ENCODE peak calls at places on chromosomes 5 and 9, in ten cellular contexts. One of them, this sample, is unnamed. For H3K4me1 and H3K27me3, the result is how much of the 10 kb centered on the place peaks cover.

GRCh38 chr5:137496919-137497318 is 2.2 kb downstream of the SPOCK1 start:
- DNase-seq in neural progenitor cell: no peak
- DNase-seq in psoas muscle: no peak
- DNase-seq in ascending aorta: no peak
- DNase-seq in left ventricle myocardium inferior: no peak
- DNase-seq in fibroblast of lung: no peak
- DNase-seq in HCT116: no peak
- DNase-seq in stomach: no peak
- DNase-seq in endodermal cell: no peak
- DNase-seq in HepG2: no peak
- DNase-seq in this sample: no peak

GRCh38 chr5:125274938-125275759 is 528.7 kb upstream of the ZNF608 start:
- DNase-seq in endodermal cell: no peak
- DNase-seq in HepG2: no peak
- DNase-seq in left ventricle myocardium inferior: no peak
- DNase-seq in neural progenitor cell: no peak
- DNase-seq in ascending aorta: no peak
- DNase-seq in fibroblast of lung: peak
- DNase-seq in stomach: no peak
- DNase-seq in HCT116: no peak
- DNase-seq in psoas muscle: no peak
- DNase-seq in this sample: no peak

GRCh38 chr5:43225649-43226245 is 33.7 kb downstream of the NIM1K start:
- DNase-seq in endodermal cell: no peak
- DNase-seq in stomach: no peak
- DNase-seq in ascending aorta: no peak
- DNase-seq in neural progenitor cell: no peak
- DNase-seq in fibroblast of lung: no peak
- DNase-seq in HepG2: no peak
- DNase-seq in left ventricle myocardium inferior: no peak
- DNase-seq in HCT116: no peak
- DNase-seq in psoas muscle: no peak
- DNase-seq in this sample: no peak

GRCh38 chr5:72244862-72245371 is 75.1 kb downstream of the MRPS27 start:
- DNase-seq in neural progenitor cell: peak
- DNase-seq in fibroblast of lung: peak
- DNase-seq in left ventricle myocardium inferior: no peak
- DNase-seq in endodermal cell: peak
- DNase-seq in HepG2: peak
- DNase-seq in HCT116: peak
- DNase-seq in ascending aorta: no peak
- DNase-seq in psoas muscle: no peak
- DNase-seq in stomach: no peak
- DNase-seq in this sample: no peak

GRCh38 chr9:99090366-99091130 is 14.4 kb upstream of the TGFBR1 start:
- DNase-seq in HepG2: no peak
- DNase-seq in ascending aorta: no peak
- DNase-seq in fibroblast of lung: no peak
- DNase-seq in endodermal cell: no peak
- DNase-seq in left ventricle myocardium inferior: no peak
- DNase-seq in stomach: no peak
- DNase-seq in HCT116: no peak
- DNase-seq in psoas muscle: no peak
- DNase-seq in neural progenitor cell: no peak
- DNase-seq in this sample: no peak

GRCh38 chr5:172559004-172559932 is 81.8 kb upstream of the NEURL1B start:
- DNase-seq in HCT116: peak
- DNase-seq in HepG2: no peak
- DNase-seq in stomach: peak
- DNase-seq in neural progenitor cell: no peak
- DNase-seq in endodermal cell: no peak
- DNase-seq in left ventricle myocardium inferior: peak
- DNase-seq in fibroblast of lung: peak
- DNase-seq in psoas muscle: peak
- DNase-seq in ascending aorta: no peak
- DNase-seq in this sample: no peak

GRCh38 chr5:71955718-71956117 is 151.6 kb upstream of the MAP1B start:
- DNase-seq in fibroblast of lung: no peak
- DNase-seq in HCT116: no peak
- DNase-seq in HepG2: no peak
- DNase-seq in left ventricle myocardium inferior: no peak
- DNase-seq in psoas muscle: no peak
- DNase-seq in stomach: no peak
- DNase-seq in neural progenitor cell: no peak
- DNase-seq in endodermal cell: no peak
- DNase-seq in ascending aorta: no peak
- DNase-seq in this sample: no peak

GRCh38 chr5:98458004-98458403 is 315.5 kb upstream of the RGMB start:
- DNase-seq in ascending aorta: no peak
- DNase-seq in HepG2: no peak
- DNase-seq in HCT116: no peak
- DNase-seq in fibroblast of lung: peak
- DNase-seq in neural progenitor cell: no peak
- DNase-seq in endodermal cell: no peak
- DNase-seq in left ventricle myocardium inferior: no peak
- DNase-seq in psoas muscle: no peak
- DNase-seq in stomach: no peak
- DNase-seq in this sample: no peak

GRCh38 chr9:74078647-74079046 is 418.5 kb upstream of the RORB start:
- DNase-seq in psoas muscle: no peak
- DNase-seq in fibroblast of lung: no peak
- DNase-seq in ascending aorta: no peak
- DNase-seq in endodermal cell: peak
- DNase-seq in HCT116: no peak
- DNase-seq in HepG2: no peak
- DNase-seq in stomach: no peak
- DNase-seq in left ventricle myocardium inferior: no peak
- DNase-seq in neural progenitor cell: no peak
- DNase-seq in this sample: no peak

GRCh38 chr9:106623558-106623957 is 239.4 kb upstream of the ZNF462 start:
- DNase-seq in neural progenitor cell: no peak
- DNase-seq in HepG2: no peak
- DNase-seq in left ventricle myocardium inferior: no peak
- DNase-seq in fibroblast of lung: no peak
- DNase-seq in stomach: no peak
- DNase-seq in ascending aorta: no peak
- DNase-seq in psoas muscle: no peak
- DNase-seq in endodermal cell: no peak
- DNase-seq in HCT116: no peak
- DNase-seq in this sample: no peak

GRCh38 chr9:37239921-37240320 is 119.5 kb downstream of the ZCCHC7 start:
- DNase-seq in ascending aorta: no peak
- DNase-seq in HepG2: no peak
- DNase-seq in stomach: no peak
- DNase-seq in fibroblast of lung: no peak
- DNase-seq in left ventricle myocardium inferior: no peak
- DNase-seq in psoas muscle: no peak
- DNase-seq in neural progenitor cell: no peak
- DNase-seq in HCT116: no peak
- DNase-seq in endodermal cell: no peak
- DNase-seq in this sample: no peak

GRCh38 chr9:77952641-77953341 is 78.8 kb downstream of the GNAQ start:
- DNase-seq in HepG2: no peak
- DNase-seq in stomach: no peak
- DNase-seq in ascending aorta: no peak
- DNase-seq in left ventricle myocardium inferior: no peak
- DNase-seq in psoas muscle: no peak
- DNase-seq in fibroblast of lung: peak
- DNase-seq in endodermal cell: no peak
- DNase-seq in neural progenitor cell: no peak
- DNase-seq in HCT116: no peak
- DNase-seq in this sample: no peak

GRCh38 chr5:73312146-73312871 is 136.3 kb downstream of the FOXD1 start:
- DNase-seq in ascending aorta: no peak
- DNase-seq in HCT116: no peak
- DNase-seq in stomach: no peak
- DNase-seq in fibroblast of lung: peak
- DNase-seq in neural progenitor cell: peak
- DNase-seq in HepG2: no peak
- DNase-seq in left ventricle myocardium inferior: no peak
- DNase-seq in psoas muscle: no peak
- DNase-seq in endodermal cell: no peak
- DNase-seq in this sample: peak

GRCh38 chr9:132798817-132799790 is 79.0 kb downstream of the AK8 start:
- DNase-seq in HepG2: peak
- DNase-seq in psoas muscle: no peak
- DNase-seq in neural progenitor cell: no peak
- DNase-seq in HCT116: no peak
- DNase-seq in endodermal cell: peak
- DNase-seq in left ventricle myocardium inferior: no peak
- DNase-seq in ascending aorta: no peak
- DNase-seq in fibroblast of lung: no peak
- DNase-seq in stomach: peak
- DNase-seq in this sample: no peak

GRCh38 chr9:91898451-91899433 is 51.3 kb downstream of the ROR2 start:
- DNase-seq in stomach: peak
- DNase-seq in fibroblast of lung: peak
- DNase-seq in endodermal cell: peak
- DNase-seq in psoas muscle: no peak
- DNase-seq in HCT116: no peak
- DNase-seq in ascending aorta: no peak
- DNase-seq in left ventricle myocardium inferior: no peak
- DNase-seq in HepG2: peak
- DNase-seq in neural progenitor cell: peak
- DNase-seq in this sample: no peak

DNA sequence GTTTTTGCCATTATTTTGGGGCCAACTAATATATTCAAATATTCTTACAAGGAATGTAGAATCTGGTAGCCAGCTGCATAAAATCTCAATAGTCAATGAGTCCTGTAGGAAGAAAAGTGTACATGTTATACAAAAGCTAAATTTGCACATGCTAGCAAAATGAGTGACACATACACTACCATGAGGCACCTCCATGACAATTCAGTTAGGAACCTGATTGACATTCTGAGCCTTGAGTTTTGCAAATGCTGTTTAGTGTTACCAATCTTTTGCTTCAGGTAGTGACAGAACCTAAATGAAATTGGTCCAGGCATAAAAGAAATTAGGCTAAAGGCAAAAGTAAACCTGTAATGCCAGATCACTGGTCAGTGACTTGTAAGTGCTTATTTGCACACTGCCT is 6.8 kb upstream of the DAPK1 start:
- DNase-seq in endodermal cell: no peak
- DNase-seq in psoas muscle: no peak
- DNase-seq in HepG2: no peak
- DNase-seq in left ventricle myocardium inferior: no peak
- DNase-seq in fibroblast of lung: no peak
- DNase-seq in ascending aorta: no peak
- DNase-seq in HCT116: no peak
- DNase-seq in neural progenitor cell: no peak
- DNase-seq in stomach: no peak
- DNase-seq in this sample: no peak
- H3K4me1 ChIP-seq in endodermal cell: under half
- H3K4me1 ChIP-seq in psoas muscle: under half
- H3K4me1 ChIP-seq in HepG2: under half
- H3K4me1 ChIP-seq in left ventricle myocardium inferior: under half
- H3K4me1 ChIP-seq in fibroblast of lung: under half
- H3K4me1 ChIP-seq in ascending aorta: under half
- H3K4me1 ChIP-seq in HCT116: under half
- H3K4me1 ChIP-seq in neural progenitor cell: under half
- H3K4me1 ChIP-seq in stomach: under half
- H3K4me1 ChIP-seq in this sample: under half

DNA sequence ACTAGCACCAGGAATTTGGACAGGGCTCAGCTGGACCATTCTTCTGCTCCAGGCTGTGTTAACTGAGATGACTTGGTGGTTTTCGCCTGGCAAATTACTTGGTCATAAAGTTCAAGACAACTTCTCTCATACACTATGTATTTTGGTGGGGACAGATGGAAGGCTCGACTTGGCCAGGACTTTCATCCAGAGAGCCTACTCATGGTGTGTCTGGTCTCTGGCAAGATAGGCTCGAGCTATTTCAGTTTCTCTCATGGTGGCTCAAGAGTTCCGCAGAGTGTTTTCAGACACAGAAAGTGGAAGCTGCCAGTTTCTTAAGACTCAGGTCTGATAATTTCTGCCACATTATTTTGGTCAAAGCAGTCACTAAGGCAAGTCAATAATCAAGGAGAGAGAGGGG is 135.6 kb downstream of the IRX2 start:
- DNase-seq in ascending aorta: no peak
- DNase-seq in psoas muscle: no peak
- DNase-seq in left ventricle myocardium inferior: no peak
- DNase-seq in HCT116: no peak
- DNase-seq in fibroblast of lung: no peak
- DNase-seq in stomach: no peak
- DNase-seq in HepG2: no peak
- DNase-seq in endodermal cell: no peak
- DNase-seq in neural progenitor cell: no peak
- DNase-seq in this sample: no peak
- H3K27me3 ChIP-seq in ascending aorta: under half
- H3K27me3 ChIP-seq in psoas muscle: under half
- H3K27me3 ChIP-seq in left ventricle myocardium inferior: half or more
- H3K27me3 ChIP-seq in HCT116: under half
- H3K27me3 ChIP-seq in fibroblast of lung: under half
- H3K27me3 ChIP-seq in stomach: under half
- H3K27me3 ChIP-seq in HepG2: under half
- H3K27me3 ChIP-seq in endodermal cell: under half
- H3K27me3 ChIP-seq in neural progenitor cell: under half
- H3K27me3 ChIP-seq in this sample: under half

DNA sequence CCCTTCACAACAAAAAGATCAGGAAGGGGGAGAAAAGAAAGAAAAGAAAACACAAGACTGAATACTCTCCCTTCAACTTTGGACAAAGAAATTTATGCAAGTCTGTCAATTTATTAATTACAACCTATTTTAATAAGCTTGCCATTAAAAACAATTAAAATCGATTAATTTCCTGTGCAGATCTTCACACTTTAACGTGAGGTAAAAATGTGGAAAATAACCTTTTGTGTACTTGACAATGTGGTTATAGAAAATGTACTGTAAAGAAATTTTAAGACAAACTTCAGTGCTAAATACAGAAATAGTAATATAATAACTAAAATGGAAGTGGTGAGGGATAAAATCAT is 2.7 kb upstream of the MLLT3 start:
- DNase-seq in fibroblast of lung: no peak
- DNase-seq in stomach: no peak
- DNase-seq in psoas muscle: no peak
- DNase-seq in left ventricle myocardium inferior: no peak
- DNase-seq in HCT116: no peak
- DNase-seq in neural progenitor cell: no peak
- DNase-seq in HepG2: no peak
- DNase-seq in endodermal cell: no peak
- DNase-seq in ascending aorta: no peak
- DNase-seq in this sample: no peak
- H3K4me3 ChIP-seq in fibroblast of lung: peak
- H3K4me3 ChIP-seq in stomach: no peak
- H3K4me3 ChIP-seq in psoas muscle: peak
- H3K4me3 ChIP-seq in left ventricle myocardium inferior: peak
- H3K4me3 ChIP-seq in HCT116: peak
- H3K4me3 ChIP-seq in neural progenitor cell: peak
- H3K4me3 ChIP-seq in HepG2: peak
- H3K4me3 ChIP-seq in endodermal cell: peak
- H3K4me3 ChIP-seq in ascending aorta: peak
- H3K4me3 ChIP-seq in this sample: no peak

DNA sequence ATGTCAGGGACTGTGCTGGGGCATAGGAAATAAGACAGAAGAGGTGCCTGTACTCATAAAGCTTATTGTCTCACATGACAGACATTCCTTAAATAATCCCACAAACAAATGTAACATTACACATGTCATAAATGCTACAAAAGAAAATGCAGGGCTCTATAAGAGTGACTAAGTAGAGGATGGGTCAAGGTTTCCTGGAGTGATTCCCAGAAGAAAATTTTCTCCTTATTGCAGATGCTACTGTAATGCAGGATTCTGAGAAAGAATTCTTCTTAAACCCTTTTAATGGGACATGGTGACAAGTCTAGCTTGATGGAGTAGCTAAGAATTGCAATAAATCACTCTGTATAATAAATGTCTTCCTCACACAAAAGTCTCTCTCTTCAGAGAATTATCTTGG is 55.7 kb downstream of the SH3TC2 start:
- DNase-seq in psoas muscle: no peak
- DNase-seq in endodermal cell: no peak
- DNase-seq in left ventricle myocardium inferior: no peak
- DNase-seq in ascending aorta: no peak
- DNase-seq in fibroblast of lung: peak
- DNase-seq in neural progenitor cell: no peak
- DNase-seq in HCT116: no peak
- DNase-seq in stomach: no peak
- DNase-seq in HepG2: no peak
- DNase-seq in this sample: no peak
- H3K4me1 ChIP-seq in psoas muscle: under half
- H3K4me1 ChIP-seq in endodermal cell: under half
- H3K4me1 ChIP-seq in left ventricle myocardium inferior: under half
- H3K4me1 ChIP-seq in ascending aorta: under half
- H3K4me1 ChIP-seq in fibroblast of lung: under half
- H3K4me1 ChIP-seq in neural progenitor cell: under half
- H3K4me1 ChIP-seq in HCT116: under half
- H3K4me1 ChIP-seq in stomach: under half
- H3K4me1 ChIP-seq in HepG2: under half
- H3K4me1 ChIP-seq in this sample: under half

This sample was measured in CD8-positive, alpha-beta T cell.